ENCODE peak calls at places on chromosome 3, in four cellular contexts. One of them, this sample, is unnamed.

GRCh38 chr3:13556214-13556613 is 7.3 kb downstream of the FBLN2 start:
- DNase-seq in ureter: no peak
- DNase-seq in RPMI8226: peak
- DNase-seq in amniotic stem cell: no peak
- DNase-seq in this sample: no peak

GRCh38 chr3:37183375-37183831 is 9.0 kb upstream of the LRRFIP2 start:
- DNase-seq in RPMI8226: no peak
- DNase-seq in ureter: no peak
- DNase-seq in amniotic stem cell: peak
- DNase-seq in this sample: no peak

GRCh38 chr3:8837172-8837571 is 67.8 kb upstream of the OXTR start:
- DNase-seq in amniotic stem cell: peak
- DNase-seq in ureter: no peak
- DNase-seq in RPMI8226: no peak
- DNase-seq in this sample: no peak

GRCh38 chr3:150275946-150276345 is 132.2 kb upstream of the TSC22D2 start:
- DNase-seq in ureter: no peak
- DNase-seq in amniotic stem cell: no peak
- DNase-seq in RPMI8226: no peak
- DNase-seq in this sample: no peak

GRCh38 chr3:187919018-187919417 is 173.8 kb upstream of the BCL6 start:
- DNase-seq in ureter: no peak
- DNase-seq in amniotic stem cell: no peak
- DNase-seq in RPMI8226: peak
- DNase-seq in this sample: no peak

GRCh38 chr3:36894924-36895323 is 49.9 kb downstream of the TRANK1 start:
- DNase-seq in amniotic stem cell: no peak
- DNase-seq in RPMI8226: no peak
- DNase-seq in ureter: no peak
- DNase-seq in this sample: no peak

GRCh38 chr3:186985713-186986364 is 55.5 kb downstream of the ST6GAL1 start:
- DNase-seq in ureter: no peak
- DNase-seq in RPMI8226: no peak
- DNase-seq in amniotic stem cell: no peak
- DNase-seq in this sample: no peak

GRCh38 chr3:100386437-100387064 is 14.3 kb downstream of the TOMM70 start:
- DNase-seq in amniotic stem cell: no peak
- DNase-seq in ureter: no peak
- DNase-seq in RPMI8226: no peak
- DNase-seq in this sample: no peak

GRCh38 chr3:190399677-190400076 is 11.7 kb downstream of the CLDN16 start:
- DNase-seq in ureter: no peak
- DNase-seq in amniotic stem cell: no peak
- DNase-seq in RPMI8226: no peak
- DNase-seq in this sample: no peak

GRCh38 chr3:37145607-37146006 is 28.8 kb downstream of the LRRFIP2 start:
- DNase-seq in ureter: no peak
- DNase-seq in RPMI8226: no peak
- DNase-seq in amniotic stem cell: no peak
- DNase-seq in this sample: no peak

GRCh38 chr3:125186800-125187598 is 25.5 kb downstream of the SLC12A8 start:
- DNase-seq in RPMI8226: no peak
- DNase-seq in ureter: no peak
- DNase-seq in amniotic stem cell: no peak
- DNase-seq in this sample: no peak

GRCh38 chr3:149333518-149333859 is at the start of gene TM4SF18:
- DNase-seq in amniotic stem cell: no peak
- DNase-seq in ureter: no peak
- DNase-seq in RPMI8226: no peak
- DNase-seq in this sample: no peak

GRCh38 chr3:159775372-159775961 is 213.2 kb upstream of the IL12A start:
- DNase-seq in ureter: no peak
- DNase-seq in amniotic stem cell: no peak
- DNase-seq in RPMI8226: no peak
- DNase-seq in this sample: no peak

GRCh38 chr3:41572092-41572491 is 372.8 kb downstream of the CTNNB1 start:
- DNase-seq in RPMI8226: peak
- DNase-seq in ureter: no peak
- DNase-seq in amniotic stem cell: no peak
- DNase-seq in this sample: no peak

GRCh38 chr3:37590328-37591079 is 271.2 kb upstream of the CTDSPL start:
- DNase-seq in RPMI8226: no peak
- DNase-seq in ureter: peak
- DNase-seq in amniotic stem cell: no peak
- DNase-seq in this sample: no peak

GRCh38 chr3:112397529-112397928 is 64.6 kb downstream of the CD200 start:
- DNase-seq in ureter: no peak
- DNase-seq in amniotic stem cell: no peak
- DNase-seq in RPMI8226: no peak
- DNase-seq in this sample: no peak

GRCh38 chr3:119769394-119770149 is 12.3 kb upstream of the NR1I2 start:
- DNase-seq in RPMI8226: no peak
- DNase-seq in amniotic stem cell: no peak
- DNase-seq in ureter: no peak
- DNase-seq in this sample: peak

GRCh38 chr3:72171946-72172345 is 387.0 kb upstream of the PROK2 start:
- DNase-seq in amniotic stem cell: no peak
- DNase-seq in RPMI8226: no peak
- DNase-seq in ureter: no peak
- DNase-seq in this sample: no peak

GRCh38 chr3:108931025-108931424 is 22.7 kb downstream of the GUCA1C start:
- DNase-seq in ureter: no peak
- DNase-seq in amniotic stem cell: no peak
- DNase-seq in RPMI8226: no peak
- DNase-seq in this sample: no peak

GRCh38 chr3:42728668-42729364 is 26.2 kb upstream of the HHATL start:
- DNase-seq in RPMI8226: no peak
- DNase-seq in ureter: no peak
- DNase-seq in amniotic stem cell: no peak
- DNase-seq in this sample: no peak

GRCh38 chr3:115275897-115276296 is 128.8 kb upstream of the ZBTB20 start:
- DNase-seq in ureter: no peak
- DNase-seq in amniotic stem cell: no peak
- DNase-seq in RPMI8226: no peak
- DNase-seq in this sample: no peak

GRCh38 chr3:133927543-133928066 is 31.9 kb upstream of the RAB6B start:
- DNase-seq in amniotic stem cell: peak
- DNase-seq in ureter: no peak
- DNase-seq in RPMI8226: peak
- DNase-seq in this sample: no peak

GRCh38 chr3:196660381-196661166 is 21.1 kb downstream of the NRROS start:
- DNase-seq in ureter: no peak
- DNase-seq in amniotic stem cell: no peak
- DNase-seq in RPMI8226: no peak
- DNase-seq in this sample: no peak

GRCh38 chr3:104436536-104436935 is 930.2 kb upstream of the ALCAM start:
- DNase-seq in ureter: no peak
- DNase-seq in amniotic stem cell: no peak
- DNase-seq in RPMI8226: no peak
- DNase-seq in this sample: no peak

GRCh38 chr3:133464573-133464972 is 64.7 kb downstream of the BFSP2 start:
- DNase-seq in amniotic stem cell: no peak
- DNase-seq in RPMI8226: peak
- DNase-seq in ureter: no peak
- DNase-seq in this sample: no peak

GRCh38 chr3:138381950-138382715 is 33.8 kb downstream of the MRAS start:
- DNase-seq in RPMI8226: no peak
- DNase-seq in amniotic stem cell: no peak
- DNase-seq in ureter: peak
- DNase-seq in this sample: no peak

GRCh38 chr3:53796161-53796560 is 50.1 kb downstream of the CHDH start:
- DNase-seq in RPMI8226: no peak
- DNase-seq in ureter: peak
- DNase-seq in amniotic stem cell: no peak
- DNase-seq in this sample: no peak

GRCh38 chr3:38805765-38806386 is 10.1 kb downstream of the SCN10A start:
- DNase-seq in ureter: peak
- DNase-seq in RPMI8226: peak
- DNase-seq in amniotic stem cell: peak
- DNase-seq in this sample: peak

GRCh38 chr3:47385007-47385406 is 4.2 kb downstream of the PTPN23 start:
- DNase-seq in amniotic stem cell: no peak
- DNase-seq in ureter: no peak
- DNase-seq in RPMI8226: no peak
- DNase-seq in this sample: no peak

GRCh38 chr3:33582234-33582633 is 135.8 kb downstream of the CLASP2 start:
- DNase-seq in amniotic stem cell: no peak
- DNase-seq in RPMI8226: no peak
- DNase-seq in ureter: no peak
- DNase-seq in this sample: no peak

GRCh38 chr3:50345586-50345985 is at the start of gene ZMYND10:
- DNase-seq in RPMI8226: peak
- DNase-seq in amniotic stem cell: no peak
- DNase-seq in ureter: peak
- DNase-seq in this sample: no peak

GRCh38 chr3:12428131-12428530 is 56.1 kb upstream of the TSEN2 start:
- DNase-seq in amniotic stem cell: no peak
- DNase-seq in RPMI8226: no peak
- DNase-seq in ureter: no peak
- DNase-seq in this sample: no peak

GRCh38 chr3:42443819-42444436 is 33.5 kb upstream of the LYZL4 start:
- DNase-seq in RPMI8226: peak
- DNase-seq in ureter: peak
- DNase-seq in amniotic stem cell: peak
- DNase-seq in this sample: peak